ENCODE peak calls at places on chromosome X, in seven cellular contexts. A is HCT116, Y is WTC11, D is HEK293T, C is HepG2, P is H1, K is K562. O is an unnamed sample.
A peak's percentile ranks its signal among the peaks of the same experiment; 100 is the strongest.

GRCh38 chrX:119690921-119691716 is 1.8 kb downstream of the SEPTIN6 start:
- DNase-seq in A (no peak), Y (no peak), D (no peak), C (no peak), P (no peak), K (peak; percentile 89), O (no peak)

GRCh38 chrX:40938418-40938817 is 146.8 kb upstream of the USP9X start:
- DNase-seq in A (no peak), Y (no peak), D (no peak), C (no peak), P (no peak), K (peak; percentile 43), O (no peak)

GRCh38 chrX:10582945-10583344 is 37.4 kb downstream of the MID1 start:
- DNase-seq in A (no peak), Y (no peak), D (no peak), C (no peak), P (no peak), K (no peak), O (no peak)

GRCh38 chrX:148501121-148502066 is 977 bp downstream of the AFF2 start:
- DNase-seq in A (no peak), Y (peak; percentile 51), D (peak; percentile 12), C (no peak), P (no peak), K (no peak), O (no peak)

GRCh38 chrX:109847257-109848187 is 114.5 kb upstream of the ACSL4 start:
- DNase-seq in A (no peak), Y (no peak), D (no peak), C (peak; percentile 42), P (no peak), K (peak; percentile 14), O (no peak)

GRCh38 chrX:152412105-152412504 is 39.0 kb downstream of the GABRA3 start:
- DNase-seq in A (no peak), Y (no peak), D (no peak), C (no peak), P (no peak), K (peak; percentile 21), O (no peak)

GRCh38 chrX:57074458-57074857 is 46.9 kb downstream of the SPIN2B start:
- DNase-seq in A (no peak), Y (no peak), D (no peak), C (no peak), P (no peak), K (no peak), O (no peak)

GRCh38 chrX:10677490-10677889 is 57.1 kb upstream of the MID1 start:
- DNase-seq in A (no peak), Y (no peak), D (no peak), C (no peak), P (no peak), K (no peak), O (no peak)

GRCh38 chrX:3712870-3713224 is 602 bp downstream of the PRKX start:
- DNase-seq in A (no peak), Y (peak; percentile 11), D (peak; percentile 17), C (no peak), P (no peak), K (peak; percentile 31), O (no peak)

GRCh38 chrX:120456973-120457372 is 12.1 kb downstream of the LAMP2 start:
- DNase-seq in A (no peak), Y (no peak), D (no peak), C (no peak), P (no peak), K (peak; percentile 30), O (no peak)

GRCh38 chrX:15680401-15680800 is 15.8 kb upstream of the CLTRN start:
- DNase-seq in A (no peak), Y (no peak), D (no peak), C (no peak), P (no peak), K (peak; percentile 30), O (no peak)

GRCh38 chrX:152821145-152821765 is 9.3 kb downstream of the CETN2 start:
- DNase-seq in A (peak; percentile 18), Y (peak; percentile 65), D (peak; percentile 75), C (peak; percentile 23), P (peak; percentile 9), K (peak; percentile 57), O (no peak)

GRCh38 chrX:30538271-30538670 is 39.3 kb downstream of the TASL start:
- DNase-seq in A (no peak), Y (no peak), D (no peak), C (no peak), P (no peak), K (no peak), O (no peak)

GRCh38 chrX:3262906-3263305 is 83.5 kb downstream of the MXRA5 start:
- DNase-seq in A (peak; percentile 28), Y (no peak), D (no peak), C (peak; percentile 6), P (no peak), K (no peak), O (no peak)

GRCh38 chrX:82196866-82197265 is 995.0 kb downstream of the SH3BGRL start:
- DNase-seq in A (no peak), Y (no peak), D (no peak), C (no peak), P (no peak), K (no peak), O (no peak)

GRCh38 chrX:17552251-17552650 is 177.3 kb downstream of the NHS start:
- DNase-seq in A (no peak), Y (no peak), D (no peak), C (no peak), P (no peak), K (no peak), O (no peak)

GRCh38 chrX:48520976-48521352 is 644 bp upstream of the EBP start:
- DNase-seq in A (no peak), Y (no peak), D (peak; percentile 25), C (no peak), P (no peak), K (peak; percentile 40), O (no peak)

GRCh38 chrX:115452256-115452655 is 108.7 kb upstream of the PLS3 start:
- DNase-seq in A (no peak), Y (no peak), D (no peak), C (no peak), P (no peak), K (no peak), O (no peak)

GRCh38 chrX:30217465-30217864 is 2.1 kb downstream of the MAGEB2 start:
- DNase-seq in A (no peak), Y (no peak), D (no peak), C (no peak), P (no peak), K (peak; percentile 55), O (no peak)

GRCh38 chrX:147832707-147833348 is 78.9 kb upstream of the FMR1 start:
- DNase-seq in A (no peak), Y (no peak), D (no peak), C (no peak), P (no peak), K (no peak), O (no peak)

GRCh38 chrX:39167791-39168190 is 366.5 kb downstream of the MID1IP1 start:
- DNase-seq in A (no peak), Y (no peak), D (no peak), C (no peak), P (no peak), K (no peak), O (no peak)

GRCh38 chrX:129565046-129565649 is 25.1 kb downstream of the OCRL start:
- DNase-seq in A (no peak), Y (no peak), D (no peak), C (no peak), P (no peak), K (no peak), O (no peak)

DNA sequence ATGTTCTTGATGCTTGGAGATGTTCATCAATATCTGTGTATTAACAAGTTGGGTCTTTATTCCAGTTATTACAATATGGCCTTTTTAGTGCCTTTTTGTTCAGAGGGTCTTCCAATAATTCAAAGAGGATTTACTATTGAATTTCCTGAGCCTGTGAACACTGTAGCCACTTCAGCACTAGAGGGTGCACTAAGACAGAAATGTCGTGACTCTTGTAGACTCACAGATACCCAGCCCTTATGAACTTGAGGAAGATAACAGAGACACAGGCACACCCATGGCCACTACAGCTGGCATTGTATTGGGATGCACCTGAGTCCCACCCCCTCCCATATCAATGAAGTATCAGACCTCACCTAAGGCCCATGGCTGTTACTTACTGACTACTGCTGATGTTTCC is 54.4 kb upstream of the ACTRT1 start:
- DNase-seq in A (no peak), Y (peak; percentile 10), D (peak; percentile 45), C (peak; percentile 3), P (no peak), K (peak; percentile 0), O (no peak)
- TF ChIP-seq SP1 in A (no peak), Y (no peak), D (no peak), C (no peak), P (no peak), K (no peak), O (no peak)

GRCh38 chrX:133610056-133610455 is 194.8 kb upstream of the GPC4 start:
- DNase-seq in A (no peak), Y (no peak), D (no peak), C (no peak), P (no peak), K (no peak), O (no peak)
- TF ChIP-seq SP1 in A (no peak), Y (no peak), D (no peak), C (no peak), P (no peak), K (no peak), O (no peak)

GRCh38 chrX:63508668-63509067 is 157.5 kb upstream of the SPIN4 start:
- DNase-seq in A (no peak), Y (no peak), D (no peak), C (no peak), P (no peak), K (no peak), O (no peak)

GRCh38 chrX:63511361-63511760 is 160.2 kb upstream of the SPIN4 start:
- DNase-seq in A (no peak), Y (no peak), D (no peak), C (no peak), P (no peak), K (no peak), O (no peak)

GRCh38 chrX:63514575-63514967 is 163.4 kb upstream of the SPIN4 start:
- DNase-seq in A (no peak), Y (no peak), D (no peak), C (no peak), P (no peak), K (no peak), O (no peak)

DNA sequence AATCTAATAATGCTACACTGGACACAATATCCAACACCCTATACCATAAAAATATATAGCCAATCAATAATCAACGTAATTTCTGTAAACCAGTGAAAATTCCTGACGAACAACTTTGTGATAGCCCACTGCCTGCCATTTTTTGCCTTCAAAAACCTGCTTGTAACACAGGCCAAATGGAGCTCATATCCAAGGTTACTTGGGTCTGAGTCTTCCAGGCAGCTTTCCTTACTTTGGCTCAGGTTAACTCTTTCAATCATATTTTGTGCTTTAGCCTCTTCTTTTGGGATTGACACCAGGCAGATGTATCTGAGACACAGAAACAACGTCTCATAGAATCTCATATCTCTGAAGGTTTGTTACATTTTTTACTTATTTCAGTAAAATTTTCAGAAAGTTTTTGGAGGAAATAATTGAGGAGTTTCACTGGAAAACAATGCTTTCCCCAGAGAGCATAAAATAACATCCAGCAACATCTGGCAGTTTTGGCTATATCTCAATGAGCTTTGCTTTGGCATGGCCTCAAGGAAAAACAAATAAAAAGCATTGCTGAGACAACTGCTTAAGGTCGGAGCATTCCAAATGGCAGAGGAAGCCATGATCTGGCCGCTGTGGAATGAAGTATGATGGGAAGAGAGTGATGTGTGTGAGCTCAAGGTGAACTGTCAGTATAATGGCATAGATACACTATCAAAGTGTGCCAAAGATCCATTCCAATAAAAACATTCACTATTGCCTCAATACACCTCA is 162.9 kb upstream of the SPIN4 start:
- DNase-seq in A (no peak), Y (no peak), D (no peak), C (no peak), P (no peak), K (no peak), O (no peak)
- TF ChIP-seq SP1 in A (no peak), Y (no peak), D (no peak), C (no peak), P (no peak), K (no peak), O (no peak)

GRCh38 chrX:49842603-49843002 is 13.5 kb downstream of the PAGE4 start:
- DNase-seq in A (no peak), Y (no peak), D (no peak), C (peak; percentile 88), P (no peak), K (peak; percentile 25), O (no peak)
- TF ChIP-seq SP1 in A (no peak), Y (no peak), D (no peak), C (no peak), P (no peak), K (no peak), O (no peak)